ENCODE peak calls at places on chromosomes 11 and 22, in seven cellular contexts. H, A, Y, I, L, O and U are unnamed samples.

GRCh38 chr11:114259124-114259526 is 37.1 kb upstream of the NNMT start:
- DNase-seq in H (no peak), A (no peak), Y (no peak), I (no peak), L (no peak), O (no peak), U (no peak)

GRCh38 chr22:23072911-23073491 is 2.7 kb downstream of the GNAZ start:
- DNase-seq in H (no peak), A (no peak), Y (no peak), I (no peak), L (no peak), O (peak), U (peak)

GRCh38 chr22:23233746-23234408 is 53.6 kb downstream of the BCR start:
- DNase-seq in H (no peak), A (peak), Y (no peak), I (peak), L (no peak), O (no peak), U (no peak)

GRCh38 chr22:47287516-47287915 is 525.1 kb downstream of the TBC1D22A start:
- DNase-seq in H (no peak), A (no peak), Y (no peak), I (no peak), L (no peak), O (no peak), U (no peak)

GRCh38 chr11:111557425-111558111 is 17.0 kb downstream of the LAYN start:
- DNase-seq in H (no peak), A (peak), Y (no peak), I (peak), L (no peak), O (peak), U (no peak)

GRCh38 chr11:130031056-130031455 is 28.4 kb upstream of the PRDM10 start:
- DNase-seq in H (no peak), A (no peak), Y (no peak), I (no peak), L (no peak), O (no peak), U (peak)

GRCh38 chr22:46367707-46368191 is 32.2 kb downstream of the TRMU start:
- DNase-seq in H (peak), A (peak), Y (peak), I (peak), L (peak), O (peak), U (peak)

GRCh38 chr11:112837162-112837826 is 123.9 kb upstream of the NCAM1 start:
- DNase-seq in H (peak), A (no peak), Y (no peak), I (no peak), L (no peak), O (peak), U (peak)

GRCh38 chr11:78417175-78417887 is at the start of gene GAB2:
- DNase-seq in H (peak), A (no peak), Y (no peak), I (no peak), L (peak), O (peak), U (no peak)

GRCh38 chr11:110081462-110082233 is 11.5 kb upstream of the ZC3H12C start:
- DNase-seq in H (no peak), A (peak), Y (no peak), I (peak), L (no peak), O (no peak), U (no peak)

GRCh38 chr11:69309800-69310280 is 15.9 kb downstream of the MYEOV start:
- DNase-seq in H (no peak), A (peak), Y (no peak), I (peak), L (no peak), O (peak), U (no peak)

GRCh38 chr11:13384837-13385417 is 78.1 kb downstream of the BTBD10 start:
- DNase-seq in H (peak), A (peak), Y (peak), I (peak), L (peak), O (peak), U (peak)

GRCh38 chr11:134503104-134503503 is 91.1 kb upstream of the B3GAT1 start:
- DNase-seq in H (peak), A (no peak), Y (no peak), I (no peak), L (no peak), O (no peak), U (no peak)

GRCh38 chr11:68271023-68271780 is 571 bp downstream of the C11orf24 start:
- DNase-seq in H (peak), A (peak), Y (peak), I (peak), L (peak), O (peak), U (peak)

GRCh38 chr11:43212279-43212678 is 99.5 kb upstream of the API5 start:
- DNase-seq in H (peak), A (no peak), Y (no peak), I (no peak), L (peak), O (no peak), U (peak)
- H2AK5ac ChIP-seq in H (no peak), A (no peak), Y (no peak), I (no peak), L (no peak), O (no peak), U (no peak)

DNA sequence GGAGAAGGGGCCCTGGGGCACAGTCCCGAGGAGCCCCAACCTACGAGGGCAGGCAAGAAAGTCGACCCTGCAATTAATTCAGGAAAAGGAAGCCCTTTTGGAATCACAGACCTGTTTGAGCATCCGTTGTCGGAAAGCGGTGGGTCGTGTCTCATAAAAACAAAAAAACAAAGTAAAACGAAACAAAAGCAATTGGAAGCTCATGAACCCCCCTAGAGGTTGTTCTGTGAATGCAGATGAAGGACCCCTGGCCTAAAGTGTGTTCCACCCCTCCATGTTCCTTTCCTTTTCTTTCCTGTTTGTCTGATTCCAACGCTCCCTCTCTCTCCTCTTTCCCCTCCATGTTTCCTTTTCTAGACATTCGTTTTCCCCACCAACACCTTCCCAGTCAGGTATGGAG is 203.7 kb downstream of the GRIK4 start:
- DNase-seq in H (no peak), A (no peak), Y (no peak), I (no peak), L (no peak), O (peak), U (peak)
- H2AK5ac ChIP-seq in H (no peak), A (no peak), Y (no peak), I (no peak), L (no peak), O (no peak), U (no peak)

GRCh38 chr11:47149781-47150180 is 26.9 kb downstream of the ARFGAP2 start:
- DNase-seq in H (no peak), A (no peak), Y (no peak), I (no peak), L (no peak), O (no peak), U (no peak)
- H2AK5ac ChIP-seq in H (no peak), A (no peak), Y (no peak), I (no peak), L (no peak), O (no peak), U (no peak)

DNA sequence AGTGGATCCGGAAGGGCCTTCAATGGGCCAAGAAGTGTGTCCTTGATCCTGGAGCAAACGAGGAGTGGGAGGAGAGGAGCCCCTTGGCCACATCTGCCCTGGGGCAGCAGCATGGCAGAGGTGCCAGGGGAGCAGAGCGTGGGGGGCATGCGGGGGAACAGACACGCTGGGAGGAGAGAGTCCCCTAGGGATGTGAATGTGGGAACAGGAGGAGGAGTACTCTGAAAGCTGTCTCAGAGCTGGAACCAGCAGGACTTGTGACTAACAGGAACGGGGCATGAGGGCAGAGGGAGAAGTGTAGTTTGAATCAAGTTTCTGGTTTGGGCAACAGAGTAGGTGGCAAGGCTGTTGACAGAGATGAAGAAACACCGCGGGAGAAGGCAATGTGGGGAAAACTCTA is 54.5 kb upstream of the SLC35C1 start:
- DNase-seq in H (no peak), A (no peak), Y (no peak), I (no peak), L (no peak), O (no peak), U (no peak)
- H2AK5ac ChIP-seq in H (no peak), A (no peak), Y (no peak), I (no peak), L (no peak), O (no peak), U (no peak)

GRCh38 chr11:16923987-16924386 is 90.2 kb downstream of the PLEKHA7 start:
- DNase-seq in H (no peak), A (no peak), Y (no peak), I (no peak), L (no peak), O (no peak), U (peak)
- H2AK5ac ChIP-seq in H (no peak), A (no peak), Y (no peak), I (peak), L (no peak), O (peak), U (no peak)

GRCh38 chr11:25910090-25910489 is 421.8 kb upstream of the ANO3 start:
- DNase-seq in H (no peak), A (no peak), Y (no peak), I (peak), L (no peak), O (no peak), U (no peak)
- H2AK5ac ChIP-seq in H (no peak), A (no peak), Y (no peak), I (no peak), L (no peak), O (no peak), U (no peak)

GRCh38 chr11:83600656-83601055 is 314.5 kb upstream of the CCDC90B start:
- DNase-seq in H (no peak), A (no peak), Y (no peak), I (no peak), L (no peak), O (peak), U (peak)
- H2AK5ac ChIP-seq in H (no peak), A (no peak), Y (no peak), I (no peak), L (no peak), O (no peak), U (no peak)